ENCODE peak calls at places on chromosomes 4 and X, in eight cellular contexts. One of them, this sample, is unnamed.

GRCh38 chr4:181952478-181952877 is 290.7 kb upstream of the TENM3 start:
- DNase-seq in memory B cell: no peak
- DNase-seq in AG08395: peak; percentile 78
- DNase-seq in mammary epithelial cell: peak; percentile 90
- DNase-seq in CD8-positive, alpha-beta memory T cell: no peak
- DNase-seq in epithelial cell of esophagus: peak; percentile 93
- DNase-seq in activated CD4-positive, CD25-positive, alpha-beta regulatory T cell: no peak
- DNase-seq in mucosa of descending colon: no peak
- DNase-seq in this sample: no peak

GRCh38 chr4:118086334-118086733 is 52.0 kb downstream of the NDST3 start:
- DNase-seq in memory B cell: no peak
- DNase-seq in AG08395: peak; percentile 26
- DNase-seq in mammary epithelial cell: peak; percentile 49
- DNase-seq in CD8-positive, alpha-beta memory T cell: no peak
- DNase-seq in epithelial cell of esophagus: peak; percentile 74
- DNase-seq in activated CD4-positive, CD25-positive, alpha-beta regulatory T cell: no peak
- DNase-seq in mucosa of descending colon: no peak
- DNase-seq in this sample: no peak

GRCh38 chrX:22462959-22463358 is 190.2 kb downstream of the CBLL2 start:
- DNase-seq in memory B cell: no peak
- DNase-seq in AG08395: no peak
- DNase-seq in mammary epithelial cell: no peak
- DNase-seq in CD8-positive, alpha-beta memory T cell: no peak
- DNase-seq in epithelial cell of esophagus: no peak
- DNase-seq in activated CD4-positive, CD25-positive, alpha-beta regulatory T cell: no peak
- DNase-seq in mucosa of descending colon: no peak
- DNase-seq in this sample: no peak

GRCh38 chr4:94650129-94650495 is 107.6 kb upstream of the BMPR1B start:
- DNase-seq in memory B cell: no peak
- DNase-seq in AG08395: no peak
- DNase-seq in mammary epithelial cell: no peak
- DNase-seq in CD8-positive, alpha-beta memory T cell: no peak
- DNase-seq in epithelial cell of esophagus: no peak
- DNase-seq in activated CD4-positive, CD25-positive, alpha-beta regulatory T cell: no peak
- DNase-seq in mucosa of descending colon: no peak
- DNase-seq in this sample: no peak

GRCh38 chrX:7586126-7586525 is 256.8 kb upstream of the VCX start:
- DNase-seq in memory B cell: no peak
- DNase-seq in AG08395: peak; percentile 58
- DNase-seq in mammary epithelial cell: peak; percentile 16
- DNase-seq in CD8-positive, alpha-beta memory T cell: no peak
- DNase-seq in epithelial cell of esophagus: peak; percentile 42
- DNase-seq in activated CD4-positive, CD25-positive, alpha-beta regulatory T cell: no peak
- DNase-seq in mucosa of descending colon: no peak
- DNase-seq in this sample: peak; percentile 1

GRCh38 chrX:68177542-68177941 is 255.8 kb downstream of the OPHN1 start:
- DNase-seq in memory B cell: no peak
- DNase-seq in AG08395: no peak
- DNase-seq in mammary epithelial cell: peak; percentile 19
- DNase-seq in CD8-positive, alpha-beta memory T cell: no peak
- DNase-seq in epithelial cell of esophagus: peak; percentile 27
- DNase-seq in activated CD4-positive, CD25-positive, alpha-beta regulatory T cell: no peak
- DNase-seq in mucosa of descending colon: no peak
- DNase-seq in this sample: no peak

GRCh38 chrX:53456254-53456653 is 22.1 kb upstream of the HSD17B10 start:
- DNase-seq in memory B cell: no peak
- DNase-seq in AG08395: peak; percentile 33
- DNase-seq in mammary epithelial cell: peak; percentile 53
- DNase-seq in CD8-positive, alpha-beta memory T cell: no peak
- DNase-seq in epithelial cell of esophagus: peak; percentile 78
- DNase-seq in activated CD4-positive, CD25-positive, alpha-beta regulatory T cell: no peak
- DNase-seq in mucosa of descending colon: no peak
- DNase-seq in this sample: no peak

GRCh38 chrX:56794404-56794803 is 65.4 kb downstream of the NBDY start:
- DNase-seq in memory B cell: no peak
- DNase-seq in AG08395: no peak
- DNase-seq in mammary epithelial cell: no peak
- DNase-seq in CD8-positive, alpha-beta memory T cell: no peak
- DNase-seq in epithelial cell of esophagus: no peak
- DNase-seq in activated CD4-positive, CD25-positive, alpha-beta regulatory T cell: no peak
- DNase-seq in mucosa of descending colon: no peak
- DNase-seq in this sample: no peak

GRCh38 chr4:182015893-182016292 is 227.3 kb upstream of the TENM3 start:
- DNase-seq in memory B cell: no peak
- DNase-seq in AG08395: no peak
- DNase-seq in mammary epithelial cell: peak; percentile 37
- DNase-seq in CD8-positive, alpha-beta memory T cell: no peak
- DNase-seq in epithelial cell of esophagus: peak; percentile 42
- DNase-seq in activated CD4-positive, CD25-positive, alpha-beta regulatory T cell: no peak
- DNase-seq in mucosa of descending colon: no peak
- DNase-seq in this sample: no peak

GRCh38 chrX:67544281-67544680 is 460 bp downstream of the AR start:
- DNase-seq in memory B cell: no peak
- DNase-seq in AG08395: no peak
- DNase-seq in mammary epithelial cell: no peak
- DNase-seq in CD8-positive, alpha-beta memory T cell: no peak
- DNase-seq in epithelial cell of esophagus: no peak
- DNase-seq in activated CD4-positive, CD25-positive, alpha-beta regulatory T cell: no peak
- DNase-seq in mucosa of descending colon: peak; percentile 36
- DNase-seq in this sample: no peak

GRCh38 chr4:18756661-18757060 is 735.1 kb upstream of the LCORL start:
- DNase-seq in memory B cell: no peak
- DNase-seq in AG08395: no peak
- DNase-seq in mammary epithelial cell: no peak
- DNase-seq in CD8-positive, alpha-beta memory T cell: no peak
- DNase-seq in epithelial cell of esophagus: peak; percentile 22
- DNase-seq in activated CD4-positive, CD25-positive, alpha-beta regulatory T cell: no peak
- DNase-seq in mucosa of descending colon: no peak
- DNase-seq in this sample: no peak

GRCh38 chr4:1151541-1151940 is 20.8 kb downstream of the SPON2 start:
- DNase-seq in memory B cell: no peak
- DNase-seq in AG08395: no peak
- DNase-seq in mammary epithelial cell: no peak
- DNase-seq in CD8-positive, alpha-beta memory T cell: no peak
- DNase-seq in epithelial cell of esophagus: no peak
- DNase-seq in activated CD4-positive, CD25-positive, alpha-beta regulatory T cell: no peak
- DNase-seq in mucosa of descending colon: no peak
- DNase-seq in this sample: no peak

GRCh38 chr4:147582386-147583077 is 34.7 kb upstream of the TMEM184C start:
- DNase-seq in memory B cell: no peak
- DNase-seq in AG08395: no peak
- DNase-seq in mammary epithelial cell: peak; percentile 96
- DNase-seq in CD8-positive, alpha-beta memory T cell: no peak
- DNase-seq in epithelial cell of esophagus: peak; percentile 97
- DNase-seq in activated CD4-positive, CD25-positive, alpha-beta regulatory T cell: no peak
- DNase-seq in mucosa of descending colon: no peak
- DNase-seq in this sample: no peak

GRCh38 chr4:121189811-121190210 is 25.7 kb upstream of the TNIP3 start:
- DNase-seq in memory B cell: no peak
- DNase-seq in AG08395: no peak
- DNase-seq in mammary epithelial cell: no peak
- DNase-seq in CD8-positive, alpha-beta memory T cell: peak; percentile 57
- DNase-seq in epithelial cell of esophagus: no peak
- DNase-seq in activated CD4-positive, CD25-positive, alpha-beta regulatory T cell: peak; percentile 18
- DNase-seq in mucosa of descending colon: peak; percentile 53
- DNase-seq in this sample: peak; percentile 23

GRCh38 chrX:122582280-122582679 is 601.8 kb upstream of the GRIA3 start:
- DNase-seq in memory B cell: no peak
- DNase-seq in AG08395: peak; percentile 6
- DNase-seq in mammary epithelial cell: peak; percentile 86
- DNase-seq in CD8-positive, alpha-beta memory T cell: no peak
- DNase-seq in epithelial cell of esophagus: peak; percentile 87
- DNase-seq in activated CD4-positive, CD25-positive, alpha-beta regulatory T cell: no peak
- DNase-seq in mucosa of descending colon: no peak
- DNase-seq in this sample: no peak

GRCh38 chrX:153481043-153481442 is 10.7 kb upstream of the HAUS7 start:
- DNase-seq in memory B cell: no peak
- DNase-seq in AG08395: no peak
- DNase-seq in mammary epithelial cell: no peak
- DNase-seq in CD8-positive, alpha-beta memory T cell: no peak
- DNase-seq in epithelial cell of esophagus: no peak
- DNase-seq in activated CD4-positive, CD25-positive, alpha-beta regulatory T cell: no peak
- DNase-seq in mucosa of descending colon: no peak
- DNase-seq in this sample: no peak

GRCh38 chr4:170052919-170053318 is 26.7 kb upstream of the MFAP3L start:
- DNase-seq in memory B cell: no peak
- DNase-seq in AG08395: no peak
- DNase-seq in mammary epithelial cell: no peak
- DNase-seq in CD8-positive, alpha-beta memory T cell: no peak
- DNase-seq in epithelial cell of esophagus: no peak
- DNase-seq in activated CD4-positive, CD25-positive, alpha-beta regulatory T cell: no peak
- DNase-seq in mucosa of descending colon: no peak
- DNase-seq in this sample: no peak

GRCh38 chr4:147059064-147059731 is 113.5 kb upstream of the TTC29 start:
- DNase-seq in memory B cell: peak; percentile 8
- DNase-seq in AG08395: no peak
- DNase-seq in mammary epithelial cell: no peak
- DNase-seq in CD8-positive, alpha-beta memory T cell: no peak
- DNase-seq in epithelial cell of esophagus: no peak
- DNase-seq in activated CD4-positive, CD25-positive, alpha-beta regulatory T cell: no peak
- DNase-seq in mucosa of descending colon: no peak
- DNase-seq in this sample: no peak

GRCh38 chrX:48971325-48972213 is at the start of gene KCND1:
- DNase-seq in memory B cell: no peak
- DNase-seq in AG08395: no peak
- DNase-seq in mammary epithelial cell: no peak
- DNase-seq in CD8-positive, alpha-beta memory T cell: no peak
- DNase-seq in epithelial cell of esophagus: peak; percentile 24
- DNase-seq in activated CD4-positive, CD25-positive, alpha-beta regulatory T cell: no peak
- DNase-seq in mucosa of descending colon: peak; percentile 60
- DNase-seq in this sample: no peak

GRCh38 chrX:18714910-18715309 is 7.5 kb downstream of the PPEF1 start:
- DNase-seq in memory B cell: no peak
- DNase-seq in AG08395: no peak
- DNase-seq in mammary epithelial cell: no peak
- DNase-seq in CD8-positive, alpha-beta memory T cell: no peak
- DNase-seq in epithelial cell of esophagus: peak; percentile 28
- DNase-seq in activated CD4-positive, CD25-positive, alpha-beta regulatory T cell: no peak
- DNase-seq in mucosa of descending colon: no peak
- DNase-seq in this sample: no peak

GRCh38 chrX:147537172-147537571 is 374.5 kb upstream of the FMR1 start:
- DNase-seq in memory B cell: no peak
- DNase-seq in AG08395: no peak
- DNase-seq in mammary epithelial cell: no peak
- DNase-seq in CD8-positive, alpha-beta memory T cell: no peak
- DNase-seq in epithelial cell of esophagus: peak; percentile 33
- DNase-seq in activated CD4-positive, CD25-positive, alpha-beta regulatory T cell: no peak
- DNase-seq in mucosa of descending colon: no peak
- DNase-seq in this sample: no peak

This sample was measured in GM06990.